ENCODE peak calls at places on chromosome 19, in five cellular contexts. B, E, Q, J and Y are unnamed samples.

GRCh38 chr19:27717825-27718224 is 1495.1 kb downstream of the UQCRFS1 start:
- DNase-seq in Q (no peak), J (no peak), B (no peak), E (no peak), Y (no peak)

GRCh38 chr19:15372470-15372869 is 7.1 kb downstream of the AKAP8 start:
- DNase-seq in E (no peak), J (no peak), B (no peak), Q (no peak), Y (no peak)

GRCh38 chr19:21101511-21102242 is 19.7 kb downstream of the ZNF714 start:
- DNase-seq in J (no peak), Q (no peak), E (peak; percentile 6), B (no peak), Y (no peak)

GRCh38 chr19:35455616-35456201 is 7.7 kb downstream of the FFAR2 start:
- DNase-seq in Q (no peak), E (no peak), B (no peak), J (no peak), Y (no peak)

GRCh38 chr19:49427855-49428546 is 2.8 kb downstream of the GFY start:
- DNase-seq in B (no peak), J (no peak), E (no peak), Q (no peak), Y (no peak)

GRCh38 chr19:10625003-10625761 is at the start of gene SLC44A2:
- DNase-seq in E (peak; percentile 74), B (peak; percentile 86), Q (no peak), J (no peak), Y (peak; percentile 51)

GRCh38 chr19:29964171-29964570 is 22.1 kb downstream of the URI1 start:
- DNase-seq in B (no peak), J (no peak), E (peak; percentile 45), Q (no peak), Y (no peak)

GRCh38 chr19:48539503-48540096 is 12.4 kb upstream of the SULT2B1 start:
- DNase-seq in E (peak; percentile 67), J (no peak), B (no peak), Q (peak; percentile 82), Y (peak; percentile 63)

GRCh38 chr19:47615714-47616113 is 6.8 kb downstream of the BICRA start:
- DNase-seq in B (no peak), J (no peak), Q (no peak), E (no peak), Y (no peak)

GRCh38 chr19:46678110-46678732 is 17.2 kb upstream of the DACT3 start:
- DNase-seq in J (no peak), E (no peak), Q (no peak), B (no peak), Y (no peak)

GRCh38 chr19:39339636-39340035 is 2.6 kb upstream of the SAMD4B start:
- DNase-seq in E (no peak), B (no peak), Q (no peak), J (no peak), Y (no peak)